ENCODE peak calls at places on chromosome 10, in five cellular contexts. D, T, U, V and X are unnamed samples.

GRCh38 chr10:13100349-13101294 is 659 bp downstream of the OPTN start:
- DNase-seq in D (no peak), T (peak; percentile 41), U (peak; percentile 31), V (peak; percentile 56), X (peak; percentile 15)

GRCh38 chr10:95864906-95865813 is 42.6 kb upstream of the CC2D2B start:
- DNase-seq in D (no peak), T (peak; percentile 67), U (peak; percentile 90), V (peak; percentile 44), X (peak; percentile 76)

GRCh38 chr10:75117996-75118395 is 6.5 kb downstream of the SAMD8 start:
- DNase-seq in D (no peak), T (no peak), U (peak; percentile 44), V (no peak), X (no peak)

GRCh38 chr10:125102821-125103220 is 57.5 kb downstream of the CTBP2 start:
- DNase-seq in D (no peak), T (no peak), U (no peak), V (no peak), X (no peak)

GRCh38 chr10:133309720-133310398 is 1.1 kb downstream of the ZNF511 start:
- DNase-seq in D (peak; percentile 81), T (no peak), U (no peak), V (no peak), X (no peak)

GRCh38 chr10:44804661-44805060 is 106.5 kb upstream of the TMEM72 start:
- DNase-seq in D (no peak), T (no peak), U (no peak), V (no peak), X (no peak)

GRCh38 chr10:8158439-8159071 is 104.1 kb downstream of the GATA3 start:
- DNase-seq in D (no peak), T (peak; percentile 11), U (no peak), V (no peak), X (no peak)

GRCh38 chr10:11950325-11951018 is 92.1 kb downstream of the UPF2 start:
- DNase-seq in D (no peak), T (no peak), U (no peak), V (no peak), X (peak; percentile 94)

GRCh38 chr10:22713853-22714523 is 390 bp downstream of the PIP4K2A start:
- DNase-seq in D (peak; percentile 82), T (no peak), U (peak; percentile 38), V (peak; percentile 59), X (no peak)

GRCh38 chr10:94320285-94320914 is 42.3 kb downstream of the NOC3L start:
- DNase-seq in D (peak; percentile 84), T (peak; percentile 61), U (peak; percentile 70), V (peak; percentile 53), X (peak; percentile 53)

GRCh38 chr10:117710181-117710798 is 167.7 kb downstream of the EMX2 start:
- DNase-seq in D (no peak), T (peak; percentile 19), U (no peak), V (no peak), X (no peak)

GRCh38 chr10:18100664-18101063 is 39.6 kb upstream of the CACNB2 start:
- DNase-seq in D (no peak), T (no peak), U (peak; percentile 30), V (no peak), X (no peak)

GRCh38 chr10:95742529-95742884 is 13.5 kb upstream of the ENTPD1 start:
- DNase-seq in D (no peak), T (peak; percentile 37), U (peak; percentile 81), V (no peak), X (peak; percentile 87)

GRCh38 chr10:6927001-6927400 is 346.9 kb upstream of the PRKCQ start:
- DNase-seq in D (no peak), T (no peak), U (no peak), V (no peak), X (no peak)

GRCh38 chr10:75449320-75450061 is 18.1 kb downstream of the LRMDA start:
- DNase-seq in D (no peak), T (no peak), U (no peak), V (no peak), X (no peak)

GRCh38 chr10:5764422-5765297 is 48.6 kb downstream of the GDI2 start:
- DNase-seq in D (no peak), T (no peak), U (no peak), V (no peak), X (no peak)

GRCh38 chr10:65112573-65112972 is 1591.4 kb downstream of the REEP3 start:
- DNase-seq in D (no peak), T (no peak), U (no peak), V (no peak), X (no peak)

GRCh38 chr10:101565936-101566332 is 22.1 kb downstream of the POLL start:
- DNase-seq in D (peak; percentile 38), T (no peak), U (no peak), V (no peak), X (no peak)

GRCh38 chr10:5684318-5684970 is at the start of gene TASOR2:
- DNase-seq in D (peak; percentile 99), T (peak; percentile 99), U (peak; percentile 99), V (peak; percentile 93), X (peak; percentile 95)

GRCh38 chr10:80579849-80580645 is 42.3 kb downstream of the SH2D4B start:
- DNase-seq in D (no peak), T (no peak), U (no peak), V (no peak), X (no peak)

GRCh38 chr10:26855186-26855585 is 5.6 kb downstream of the ABI1 start:
- DNase-seq in D (no peak), T (no peak), U (peak; percentile 31), V (no peak), X (no peak)

GRCh38 chr10:121942749-121943148 is 14.9 kb upstream of the ATE1 start:
- DNase-seq in D (no peak), T (peak; percentile 82), U (peak; percentile 94), V (no peak), X (no peak)

GRCh38 chr10:43407148-43407575 is 1.8 kb downstream of the HNRNPF start:
- DNase-seq in D (peak; percentile 89), T (peak; percentile 31), U (peak; percentile 58), V (peak; percentile 63), X (no peak)

GRCh38 chr10:106819490-106819889 is 345.0 kb downstream of the SORCS1 start:
- DNase-seq in D (no peak), T (no peak), U (no peak), V (no peak), X (no peak)

GRCh38 chr10:52319926-52320325 is 5.8 kb downstream of the DKK1 start:
- DNase-seq in D (no peak), T (no peak), U (no peak), V (no peak), X (no peak)

GRCh38 chr10:31401287-31401686 is 82.3 kb downstream of the ZEB1 start:
- DNase-seq in D (no peak), T (no peak), U (no peak), V (no peak), X (no peak)

GRCh38 chr10:117736655-117737054 is 194.1 kb downstream of the EMX2 start:
- DNase-seq in D (no peak), T (peak; percentile 27), U (no peak), V (no peak), X (peak; percentile 4)

GRCh38 chr10:90930070-90930837 is 9.4 kb upstream of the ANKRD1 start:
- DNase-seq in D (no peak), T (peak; percentile 90), U (peak; percentile 93), V (no peak), X (peak; percentile 86)

GRCh38 chr10:84054743-84055142 is 84.6 kb upstream of the GHITM start:
- DNase-seq in D (no peak), T (no peak), U (no peak), V (no peak), X (no peak)

GRCh38 chr10:44854693-44855350 is 56.3 kb upstream of the TMEM72 start:
- DNase-seq in D (no peak), T (no peak), U (no peak), V (no peak), X (no peak)

GRCh38 chr10:103839867-103840746 is 15.3 kb downstream of the SH3PXD2A start:
- DNase-seq in D (no peak), T (no peak), U (no peak), V (no peak), X (no peak)

GRCh38 chr10:95861401-95861800 is 46.4 kb upstream of the CC2D2B start:
- DNase-seq in D (no peak), T (no peak), U (no peak), V (no peak), X (no peak)

GRCh38 chr10:88932539-88933256 is 19.9 kb downstream of the ACTA2 start:
- DNase-seq in D (no peak), T (peak; percentile 76), U (peak; percentile 89), V (peak; percentile 48), X (peak; percentile 60)

GRCh38 chr10:61503051-61503450 is 49.9 kb upstream of the TMEM26 start:
- DNase-seq in D (no peak), T (no peak), U (no peak), V (no peak), X (no peak)

GRCh38 chr10:16950686-16951681 is 133.8 kb upstream of the RSU1 start:
- DNase-seq in D (no peak), T (peak; percentile 13), U (peak; percentile 75), V (no peak), X (no peak)

GRCh38 chr10:77195101-77195500 is 442.5 kb downstream of the KCNMA1 start:
- DNase-seq in D (no peak), T (peak; percentile 69), U (peak; percentile 80), V (no peak), X (no peak)

GRCh38 chr10:6542999-6543430 is 37.1 kb downstream of the PRKCQ start:
- DNase-seq in D (no peak), T (no peak), U (no peak), V (peak; percentile 81), X (peak; percentile 2)

GRCh38 chr10:79150444-79150754 is 81.6 kb downstream of the ZMIZ1 start:
- DNase-seq in D (no peak), T (no peak), U (no peak), V (no peak), X (no peak)
- H3K27ac ChIP-seq in D (no peak overlapping the region), T (peak overlapping the region; percentile 98), U (peak overlapping the region; percentile 99), V (no peak overlapping the region), X (no peak overlapping the region)

DNA sequence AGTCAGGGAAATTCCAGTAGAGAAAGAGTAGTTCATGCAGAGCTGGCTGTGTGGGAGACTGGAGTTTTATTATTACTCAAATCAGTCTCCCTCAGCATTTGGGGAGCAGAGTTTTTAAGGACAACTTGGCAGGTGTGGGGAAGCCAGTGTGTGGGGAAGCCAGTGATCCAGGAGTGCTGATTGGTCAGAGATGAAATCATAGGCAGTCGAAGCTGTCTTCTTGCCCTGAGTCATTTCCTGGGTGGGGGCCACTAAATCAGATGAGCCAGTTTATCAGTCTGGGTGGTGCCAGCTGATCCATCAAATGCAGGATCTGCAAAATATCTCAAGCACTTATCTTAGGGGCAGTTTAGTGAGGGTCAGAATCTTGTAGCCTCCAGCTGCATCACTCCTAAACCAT is 194.6 kb upstream of the NRG3 start:
- DNase-seq in D (no peak), T (no peak), U (no peak), V (no peak), X (no peak)
- H3K27ac ChIP-seq in D (no peak overlapping the region), T (no peak overlapping the region), U (no peak overlapping the region), V (no peak overlapping the region), X (no peak overlapping the region)

GRCh38 chr10:97891497-97892167 is 42.0 kb downstream of the GOLGA7B start:
- DNase-seq in D (peak; percentile 42), T (no peak), U (no peak), V (no peak), X (peak; percentile 15)
- H3K27ac ChIP-seq in D (no peak overlapping the region), T (peak overlapping the region; percentile 56), U (no peak overlapping the region), V (no peak overlapping the region), X (no peak overlapping the region)

DNA sequence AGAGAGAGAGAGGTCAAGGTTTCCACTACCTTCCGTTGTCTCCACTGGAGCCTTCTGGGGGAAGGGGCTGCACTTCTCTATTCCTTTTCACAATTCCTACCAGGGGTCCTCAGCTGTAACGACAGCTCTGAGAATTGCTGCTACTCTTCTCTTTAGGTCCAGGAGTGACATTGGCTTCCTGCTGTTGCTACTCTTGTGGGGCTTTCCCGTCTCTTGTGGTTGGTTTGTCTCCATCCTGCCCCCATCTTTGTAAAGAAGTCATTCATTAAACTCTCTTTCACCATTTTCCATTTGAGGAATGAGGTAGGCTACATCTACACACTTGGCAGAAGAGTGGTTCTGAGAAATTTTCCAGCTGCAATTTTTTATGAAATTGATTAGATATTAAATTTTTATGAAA is 238.8 kb upstream of the LYZL1 start:
- DNase-seq in D (no peak), T (no peak), U (no peak), V (no peak), X (no peak)
- H3K27ac ChIP-seq in D (no peak overlapping the region), T (no peak overlapping the region), U (no peak overlapping the region), V (no peak overlapping the region), X (no peak overlapping the region)